ENCODE peak calls at places on chromosome 1, in five cellular contexts. V, B, T, E and M are unnamed samples.
A peak's percentile ranks its signal among the peaks of the same experiment; 100 is the strongest.

GRCh38 chr1:242147096-242147976 is 148.4 kb upstream of the MAP1LC3C start:
- DNase-seq in V (peak; percentile 33), B (peak; percentile 31), T (no peak), E (no peak), M (no peak)

GRCh38 chr1:14738647-14739046 is 140.2 kb downstream of the KAZN start:
- DNase-seq in V (no peak), B (no peak), T (no peak), E (no peak), M (no peak)

GRCh38 chr1:182709225-182709764 is 24.9 kb upstream of the RGS8 start:
- DNase-seq in V (no peak), B (no peak), T (no peak), E (no peak), M (no peak)

GRCh38 chr1:156811171-156811570 is 5.5 kb downstream of the SH2D2A start:
- DNase-seq in V (no peak), B (no peak), T (no peak), E (peak; percentile 31), M (no peak)

GRCh38 chr1:228860911-228861829 is 125.9 kb downstream of the RHOU start:
- DNase-seq in V (peak; percentile 80), B (peak; percentile 94), T (no peak), E (peak; percentile 63), M (no peak)

GRCh38 chr1:106406114-106406513 is 650.4 kb upstream of the PRMT6 start:
- DNase-seq in V (no peak), B (no peak), T (no peak), E (no peak), M (no peak)

GRCh38 chr1:90381598-90381997 is 335.5 kb downstream of the BARHL2 start:
- DNase-seq in V (no peak), B (no peak), T (no peak), E (no peak), M (no peak)

GRCh38 chr1:65059930-65060538 is 88.0 kb upstream of the AK4 start:
- DNase-seq in V (no peak), B (no peak), T (no peak), E (peak; percentile 66), M (no peak)

GRCh38 chr1:20840731-20841130 is 53.6 kb upstream of the HP1BP3 start:
- DNase-seq in V (no peak), B (no peak), T (no peak), E (peak; percentile 33), M (no peak)

GRCh38 chr1:235075955-235076308 is 52.7 kb downstream of the TOMM20 start:
- DNase-seq in V (no peak), B (no peak), T (no peak), E (no peak), M (no peak)

GRCh38 chr1:223230161-223230881 is 87.3 kb upstream of the TLR5 start:
- DNase-seq in V (no peak), B (peak; percentile 68), T (no peak), E (peak; percentile 56), M (no peak)

GRCh38 chr1:113226118-113226517 is 153.1 kb downstream of the LRIG2 start:
- DNase-seq in V (no peak), B (no peak), T (no peak), E (peak; percentile 53), M (no peak)

GRCh38 chr1:32335951-32336867 is at the start of gene MARCKSL1:
- DNase-seq in V (no peak), B (no peak), T (peak; percentile 53), E (peak; percentile 84), M (peak; percentile 79)

GRCh38 chr1:201876148-201876547 is 12.6 kb upstream of the SHISA4 start:
- DNase-seq in V (no peak), B (no peak), T (no peak), E (no peak), M (no peak)

GRCh38 chr1:66288048-66288447 is 245.9 kb upstream of the SGIP1 start:
- DNase-seq in V (no peak), B (no peak), T (no peak), E (no peak), M (no peak)

GRCh38 chr1:218394989-218395388 is 49.9 kb downstream of the TGFB2 start:
- DNase-seq in V (no peak), B (no peak), T (no peak), E (no peak), M (no peak)
- TF ChIP-seq CTCF in V (no peak), B (no peak), T (no peak), E (no peak), M (no peak)

DNA sequence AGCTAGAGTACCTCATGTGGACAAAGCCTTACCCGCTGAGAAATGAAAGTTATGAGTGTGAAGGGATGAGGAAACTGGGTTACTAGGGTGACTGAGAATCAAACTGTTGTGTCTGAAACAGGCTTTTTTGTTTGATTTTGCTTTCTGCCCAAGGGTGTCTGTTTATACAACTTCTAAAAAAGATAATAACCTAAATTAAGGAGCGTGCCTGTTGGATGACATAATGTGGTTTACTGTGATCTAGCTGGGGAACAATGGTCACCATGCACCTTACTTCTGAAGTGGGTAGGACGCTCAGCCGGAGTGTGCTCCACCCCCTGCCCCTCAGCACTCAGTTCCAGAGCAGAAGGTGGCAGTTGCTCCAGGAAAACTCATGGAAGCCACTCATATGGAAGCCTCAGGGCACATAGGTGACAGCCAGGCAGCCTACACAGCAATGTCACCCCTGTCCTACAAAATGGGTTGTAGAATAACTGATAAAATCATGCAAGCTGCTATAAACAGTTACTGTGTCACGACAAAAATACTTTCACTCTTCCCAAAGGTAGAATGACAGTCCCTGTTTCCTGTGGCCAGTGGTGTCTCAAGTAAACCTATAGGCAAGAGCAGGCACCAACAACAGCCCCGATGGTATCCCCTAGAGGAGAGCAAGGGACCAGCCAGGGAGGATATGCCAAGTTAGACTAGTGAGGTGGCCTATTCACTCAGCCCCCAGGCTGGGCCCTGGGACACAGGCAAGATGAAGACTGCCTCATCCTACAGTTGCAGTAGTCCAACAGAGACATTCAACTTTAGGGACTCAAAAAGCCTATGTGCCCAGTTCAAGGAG is 29.3 kb downstream of the SIPA1L2 start:
- DNase-seq in V (no peak), B (no peak), T (no peak), E (no peak), M (no peak)
- TF ChIP-seq CTCF in V (no peak), B (no peak), T (no peak), E (no peak), M (no peak)

DNA sequence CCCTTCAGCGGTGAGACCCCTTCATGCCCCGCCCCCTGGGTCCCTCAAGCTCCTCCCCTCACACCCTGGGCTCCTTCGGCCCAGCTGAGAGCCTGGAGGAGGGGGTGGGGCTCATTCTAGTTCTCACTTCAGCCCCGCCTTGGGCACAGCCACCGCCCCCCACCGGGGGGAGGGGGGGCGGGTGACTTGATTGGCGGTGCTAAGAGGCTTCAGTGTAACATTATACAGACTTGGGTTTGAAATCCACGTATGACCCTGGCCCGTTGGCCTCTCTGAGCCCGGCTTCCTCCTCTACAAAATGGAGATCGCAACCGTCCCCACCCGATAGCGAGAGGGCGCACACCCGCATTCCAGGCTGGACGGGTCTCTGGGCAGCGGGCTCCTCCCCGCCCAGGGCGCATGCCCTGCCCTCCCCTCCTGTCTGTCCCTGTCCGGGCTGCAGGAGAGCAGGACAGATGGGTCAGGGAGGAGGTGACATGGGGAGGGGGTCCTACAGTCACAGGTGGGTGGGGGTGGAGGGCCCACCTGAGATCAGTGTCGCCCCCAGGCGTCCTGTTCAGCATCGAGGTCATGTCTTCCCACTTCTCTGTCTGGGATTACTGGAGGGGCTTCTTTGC is 5.1 kb downstream of the CLCNKB start:
- DNase-seq in V (no peak), B (no peak), T (no peak), E (peak; percentile 64), M (peak; percentile 86)
- TF ChIP-seq CTCF in V (no peak), B (peak; percentile 26), T (no peak), E (peak; percentile 12), M (no peak)

GRCh38 chr1:30761312-30762151 is 4.0 kb upstream of the LAPTM5 start:
- DNase-seq in V (no peak), B (no peak), T (no peak), E (peak; percentile 42), M (no peak)
- TF ChIP-seq CTCF in V (no peak), B (no peak), T (no peak), E (no peak), M (no peak)

GRCh38 chr1:178724386-178724733 is 684 bp upstream of the RALGPS2 start:
- DNase-seq in V (no peak), B (no peak), T (no peak), E (no peak), M (no peak)

GRCh38 chr1:178724734-178725602 is at the start of gene RALGPS2:
- DNase-seq in V (no peak), B (peak; percentile 10), T (no peak), E (peak; percentile 84), M (peak; percentile 55)

GRCh38 chr1:178727014-178727895 is 2.2 kb downstream of the RALGPS2 start:
- DNase-seq in V (no peak), B (no peak), T (no peak), E (peak; percentile 21), M (no peak)

GRCh38 chr1:178726545-178726944 is 1.5 kb downstream of the RALGPS2 start:
- DNase-seq in V (peak; percentile 8), B (no peak), T (no peak), E (no peak), M (no peak)

DNA sequence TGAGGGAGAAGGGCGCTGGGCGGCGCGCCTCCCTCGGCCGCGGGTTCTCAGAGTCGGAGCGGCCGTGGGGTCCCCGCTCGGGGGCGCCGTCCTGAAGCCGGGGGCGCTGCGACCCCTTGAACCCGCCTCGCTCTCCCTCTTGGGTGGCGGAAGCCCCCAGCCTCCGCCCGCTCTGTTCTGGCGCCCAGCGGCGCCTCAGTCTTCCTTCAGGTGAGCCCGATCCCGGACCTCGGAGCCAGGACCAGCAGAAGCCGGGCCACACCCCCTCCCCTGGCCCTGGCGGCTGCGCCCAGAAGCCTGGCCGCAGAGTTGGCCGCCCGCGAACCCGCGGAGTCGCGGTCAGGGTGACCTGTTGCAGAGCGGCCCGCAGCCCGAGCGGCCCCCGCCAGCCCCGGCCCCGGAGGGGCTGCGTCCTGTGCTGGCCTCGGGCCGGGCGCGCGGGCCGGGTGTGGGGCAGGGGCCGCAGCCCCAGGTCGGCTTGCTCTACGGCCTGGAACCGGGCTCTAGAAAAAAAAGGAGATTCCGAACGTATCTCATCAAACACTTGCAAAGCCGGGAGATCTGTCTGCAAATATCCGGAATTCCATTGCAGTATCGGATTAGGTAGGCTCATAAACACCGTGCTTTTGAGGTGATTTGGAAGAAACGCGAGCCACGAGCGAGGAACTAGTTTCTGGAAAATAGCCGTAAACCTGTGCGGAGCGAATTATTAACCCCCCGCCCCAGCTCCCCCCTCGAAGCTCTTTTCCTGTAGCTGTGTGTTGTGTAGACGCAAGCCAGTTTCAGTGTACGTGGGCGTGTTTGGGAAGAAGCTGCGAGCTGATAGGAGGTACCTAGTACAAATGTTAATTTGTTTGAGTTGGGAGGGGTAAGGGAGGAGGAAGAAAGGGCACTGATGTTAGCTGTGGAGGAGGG is 816 bp downstream of the RALGPS2 start:
- DNase-seq in V (peak; percentile 30), B (peak; percentile 90), T (peak; percentile 45), E (peak; percentile 84), M (no peak)
- TF ChIP-seq CTCF in V (peak; percentile 30), B (peak; percentile 9), T (no peak), E (no peak), M (no peak)